ENCODE peak calls at places on chromosomes 12 and 14, in eight cellular contexts. One of them, this sample, is unnamed.
A peak's percentile ranks its signal among the peaks of the same experiment; 100 is the strongest.

GRCh38 chr12:117850048-117850447 is 118.7 kb downstream of the KSR2 start:
- DNase-seq in transverse colon: no peak
- DNase-seq in pancreas: no peak
- DNase-seq in cardiac muscle cell: peak; percentile 66
- DNase-seq in astrocyte: peak; percentile 21
- DNase-seq in GM23248: peak; percentile 61
- DNase-seq in adrenal gland: peak; percentile 36
- DNase-seq in uterus: no peak
- DNase-seq in this sample: no peak

GRCh38 chr12:2264622-2265306 is 212.0 kb downstream of the CACNA1C start:
- DNase-seq in transverse colon: peak; percentile 23
- DNase-seq in uterus: peak; percentile 77
- DNase-seq in adrenal gland: no peak
- DNase-seq in GM23248: peak; percentile 97
- DNase-seq in cardiac muscle cell: no peak
- DNase-seq in astrocyte: peak; percentile 98
- DNase-seq in pancreas: no peak
- DNase-seq in this sample: no peak

GRCh38 chr12:3317481-3317815 is 173.6 kb upstream of the PRMT8 start:
- DNase-seq in adrenal gland: no peak
- DNase-seq in uterus: no peak
- DNase-seq in cardiac muscle cell: no peak
- DNase-seq in GM23248: no peak
- DNase-seq in transverse colon: no peak
- DNase-seq in astrocyte: no peak
- DNase-seq in pancreas: no peak
- DNase-seq in this sample: no peak

GRCh38 chr14:42001436-42001835 is 394.8 kb downstream of the LRFN5 start:
- DNase-seq in cardiac muscle cell: no peak
- DNase-seq in uterus: no peak
- DNase-seq in pancreas: no peak
- DNase-seq in astrocyte: peak; percentile 53
- DNase-seq in transverse colon: no peak
- DNase-seq in GM23248: peak; percentile 2
- DNase-seq in adrenal gland: no peak
- DNase-seq in this sample: no peak

GRCh38 chr12:93982847-93983315 is 165.5 kb upstream of the PLXNC1 start:
- DNase-seq in transverse colon: no peak
- DNase-seq in adrenal gland: no peak
- DNase-seq in astrocyte: peak; percentile 94
- DNase-seq in cardiac muscle cell: no peak
- DNase-seq in uterus: no peak
- DNase-seq in GM23248: peak; percentile 93
- DNase-seq in pancreas: no peak
- DNase-seq in this sample: no peak

GRCh38 chr12:34358198-34358597 is 335.9 kb downstream of the ALG10 start:
- DNase-seq in adrenal gland: no peak
- DNase-seq in GM23248: no peak
- DNase-seq in astrocyte: no peak
- DNase-seq in cardiac muscle cell: no peak
- DNase-seq in uterus: no peak
- DNase-seq in pancreas: no peak
- DNase-seq in transverse colon: no peak
- DNase-seq in this sample: no peak

GRCh38 chr12:49548822-49549648 is 10.2 kb downstream of the KCNH3 start:
- DNase-seq in cardiac muscle cell: peak; percentile 53
- DNase-seq in astrocyte: no peak
- DNase-seq in transverse colon: peak; percentile 17
- DNase-seq in adrenal gland: no peak
- DNase-seq in uterus: no peak
- DNase-seq in pancreas: peak; percentile 75
- DNase-seq in GM23248: peak; percentile 48
- DNase-seq in this sample: no peak

GRCh38 chr12:88188180-88188579 is 46.1 kb downstream of the TMTC3 start:
- DNase-seq in GM23248: peak; percentile 57
- DNase-seq in astrocyte: peak; percentile 49
- DNase-seq in transverse colon: no peak
- DNase-seq in cardiac muscle cell: no peak
- DNase-seq in pancreas: no peak
- DNase-seq in uterus: no peak
- DNase-seq in adrenal gland: no peak
- DNase-seq in this sample: no peak

GRCh38 chr12:55797068-55797467 is 20.5 kb downstream of the SARNP start:
- DNase-seq in cardiac muscle cell: peak; percentile 76
- DNase-seq in transverse colon: no peak
- DNase-seq in adrenal gland: no peak
- DNase-seq in GM23248: peak; percentile 59
- DNase-seq in astrocyte: peak; percentile 21
- DNase-seq in uterus: no peak
- DNase-seq in pancreas: no peak
- DNase-seq in this sample: no peak

GRCh38 chr14:35844494-35844893 is 18.4 kb downstream of the BRMS1L start:
- DNase-seq in transverse colon: no peak
- DNase-seq in uterus: no peak
- DNase-seq in astrocyte: no peak
- DNase-seq in adrenal gland: no peak
- DNase-seq in GM23248: no peak
- DNase-seq in cardiac muscle cell: no peak
- DNase-seq in pancreas: no peak
- DNase-seq in this sample: no peak

GRCh38 chr12:84924956-84925355 is 12.4 kb upstream of the SLC6A15 start:
- DNase-seq in pancreas: no peak
- DNase-seq in GM23248: peak; percentile 77
- DNase-seq in cardiac muscle cell: no peak
- DNase-seq in astrocyte: peak; percentile 11
- DNase-seq in transverse colon: no peak
- DNase-seq in adrenal gland: no peak
- DNase-seq in uterus: no peak
- DNase-seq in this sample: no peak

GRCh38 chr12:65977384-65977783 is 153.1 kb downstream of the HMGA2 start:
- DNase-seq in transverse colon: no peak
- DNase-seq in astrocyte: no peak
- DNase-seq in cardiac muscle cell: no peak
- DNase-seq in pancreas: no peak
- DNase-seq in GM23248: no peak
- DNase-seq in uterus: no peak
- DNase-seq in adrenal gland: no peak
- DNase-seq in this sample: no peak

GRCh38 chr12:106192659-106193403 is 54.1 kb upstream of the NUAK1 start:
- DNase-seq in astrocyte: no peak
- DNase-seq in cardiac muscle cell: no peak
- DNase-seq in uterus: no peak
- DNase-seq in GM23248: peak; percentile 30
- DNase-seq in adrenal gland: no peak
- DNase-seq in pancreas: no peak
- DNase-seq in transverse colon: no peak
- DNase-seq in this sample: no peak

GRCh38 chr14:29454026-29454693 is 473.5 kb downstream of the PRKD1 start:
- DNase-seq in adrenal gland: no peak
- DNase-seq in cardiac muscle cell: no peak
- DNase-seq in uterus: no peak
- DNase-seq in GM23248: no peak
- DNase-seq in pancreas: no peak
- DNase-seq in astrocyte: no peak
- DNase-seq in transverse colon: no peak
- DNase-seq in this sample: no peak

GRCh38 chr12:27822076-27822712 is 42.2 kb upstream of the MANSC4 start:
- DNase-seq in astrocyte: peak; percentile 94
- DNase-seq in pancreas: no peak
- DNase-seq in adrenal gland: no peak
- DNase-seq in cardiac muscle cell: no peak
- DNase-seq in uterus: no peak
- DNase-seq in transverse colon: no peak
- DNase-seq in GM23248: peak; percentile 94
- DNase-seq in this sample: no peak

GRCh38 chr14:76950043-76951020 is 78.2 kb downstream of the IRF2BPL start:
- DNase-seq in adrenal gland: peak; percentile 52
- DNase-seq in uterus: no peak
- DNase-seq in cardiac muscle cell: no peak
- DNase-seq in GM23248: peak; percentile 80
- DNase-seq in pancreas: no peak
- DNase-seq in transverse colon: no peak
- DNase-seq in astrocyte: peak; percentile 78
- DNase-seq in this sample: no peak

GRCh38 chr12:100473716-100474150 is at the start of gene NR1H4:
- DNase-seq in astrocyte: peak; percentile 70
- DNase-seq in transverse colon: no peak
- DNase-seq in GM23248: peak; percentile 39
- DNase-seq in adrenal gland: peak; percentile 84
- DNase-seq in cardiac muscle cell: no peak
- DNase-seq in uterus: no peak
- DNase-seq in pancreas: no peak
- DNase-seq in this sample: no peak

GRCh38 chr12:100474617-100475016 is 951 bp downstream of the NR1H4 start:
- DNase-seq in GM23248: no peak
- DNase-seq in cardiac muscle cell: no peak
- DNase-seq in uterus: no peak
- DNase-seq in adrenal gland: no peak
- DNase-seq in astrocyte: no peak
- DNase-seq in pancreas: no peak
- DNase-seq in transverse colon: no peak
- DNase-seq in this sample: no peak

GRCh38 chr12:100476013-100476751 is 2.5 kb downstream of the NR1H4 start:
- DNase-seq in uterus: no peak
- DNase-seq in adrenal gland: peak; percentile 37
- DNase-seq in astrocyte: no peak
- DNase-seq in pancreas: no peak
- DNase-seq in cardiac muscle cell: no peak
- DNase-seq in transverse colon: no peak
- DNase-seq in GM23248: no peak
- DNase-seq in this sample: no peak

GRCh38 chr12:100472325-100472724 is 1.3 kb upstream of the NR1H4 start:
- DNase-seq in adrenal gland: no peak
- DNase-seq in pancreas: no peak
- DNase-seq in transverse colon: no peak
- DNase-seq in GM23248: no peak
- DNase-seq in uterus: no peak
- DNase-seq in cardiac muscle cell: no peak
- DNase-seq in astrocyte: no peak
- DNase-seq in this sample: no peak

DNA sequence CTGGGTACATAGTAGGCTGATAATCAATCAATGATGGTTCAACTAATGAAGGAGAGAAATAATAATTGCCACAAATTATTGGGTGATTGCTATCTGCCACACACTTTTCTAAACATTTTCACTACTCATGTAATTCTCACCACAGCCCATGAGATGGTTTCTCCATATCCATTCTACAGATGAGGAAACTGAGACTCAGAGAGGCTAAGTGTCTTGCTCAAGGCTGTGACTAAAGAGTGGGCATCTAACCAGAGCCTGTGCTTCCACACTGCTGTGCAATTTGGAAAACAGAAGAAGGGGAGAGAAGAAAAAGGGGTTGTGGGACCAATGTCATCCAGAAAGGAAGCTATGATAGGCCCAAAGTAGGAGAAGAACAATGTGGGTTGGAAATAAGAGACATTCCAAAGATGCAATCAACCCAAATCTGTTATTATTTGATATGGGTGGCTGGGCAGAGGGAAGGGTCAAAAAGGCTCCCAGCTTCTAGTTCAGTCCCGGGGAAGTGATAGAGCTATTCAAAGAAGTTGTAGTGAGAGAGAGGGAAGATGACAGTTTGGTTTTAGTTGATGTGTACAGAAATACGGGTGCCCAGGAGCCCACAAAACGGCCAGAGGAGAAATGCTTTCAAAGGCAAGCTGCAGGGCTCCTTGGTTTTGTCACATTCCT is 483 bp upstream of the NR1H4 start:
- DNase-seq in adrenal gland: no peak
- DNase-seq in pancreas: no peak
- DNase-seq in uterus: no peak
- DNase-seq in GM23248: no peak
- DNase-seq in transverse colon: no peak
- DNase-seq in astrocyte: peak; percentile 8
- DNase-seq in cardiac muscle cell: no peak
- DNase-seq in this sample: no peak
- H3K4me3 ChIP-seq in adrenal gland: no peak overlapping the region
- H3K4me3 ChIP-seq in pancreas: no peak overlapping the region
- H3K4me3 ChIP-seq in uterus: no peak overlapping the region
- H3K4me3 ChIP-seq in GM23248: no peak overlapping the region
- H3K4me3 ChIP-seq in transverse colon: no peak overlapping the region
- H3K4me3 ChIP-seq in astrocyte: no peak overlapping the region
- H3K4me3 ChIP-seq in cardiac muscle cell: no peak overlapping the region
- H3K4me3 ChIP-seq in this sample: no peak overlapping the region

DNA sequence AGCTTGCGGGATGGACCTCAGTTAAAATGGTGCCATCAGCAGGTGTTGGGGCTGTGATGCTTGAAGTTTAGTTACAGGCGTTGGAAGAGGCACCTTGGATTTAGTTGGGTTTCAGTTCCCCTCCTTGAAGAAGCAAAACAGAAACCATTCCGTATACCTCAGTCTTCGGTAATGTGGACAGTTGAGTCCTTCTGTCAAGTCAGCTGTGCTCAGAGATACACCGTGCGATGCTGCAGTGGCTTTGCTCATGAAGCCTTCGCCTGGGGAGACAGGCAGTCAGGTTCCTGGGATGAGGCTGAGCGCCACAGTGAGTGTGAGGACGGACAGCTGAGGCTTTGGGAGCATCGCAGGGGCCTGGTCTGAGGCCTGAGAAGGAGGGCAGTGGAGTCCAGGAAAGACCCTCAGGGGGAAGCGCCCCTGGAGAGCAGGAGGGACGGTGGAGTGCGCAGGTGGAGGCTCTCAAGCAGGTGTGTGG is 7.4 kb downstream of the RAN start:
- DNase-seq in transverse colon: peak; percentile 13
- DNase-seq in GM23248: no peak
- DNase-seq in adrenal gland: no peak
- DNase-seq in pancreas: no peak
- DNase-seq in astrocyte: no peak
- DNase-seq in uterus: no peak
- DNase-seq in cardiac muscle cell: no peak
- DNase-seq in this sample: no peak
- H3K4me1 ChIP-seq in transverse colon: no peaks in the 10 kb centered on the region
- H3K4me1 ChIP-seq in GM23248: peaks cover 5% of the 10 kb centered on the region
- H3K4me1 ChIP-seq in adrenal gland: peaks cover 2% of the 10 kb centered on the region
- H3K4me1 ChIP-seq in pancreas: peaks cover 2% of the 10 kb centered on the region
- H3K4me1 ChIP-seq in astrocyte: peaks cover 5% of the 10 kb centered on the region
- H3K4me1 ChIP-seq in uterus: no peaks in the 10 kb centered on the region
- H3K4me1 ChIP-seq in cardiac muscle cell: no peaks in the 10 kb centered on the region
- H3K4me1 ChIP-seq in this sample: peaks cover 2% of the 10 kb centered on the region

GRCh38 chr12:130953783-130954543 is at the start of gene ADGRD1:
- DNase-seq in adrenal gland: peak; percentile 38
- DNase-seq in pancreas: no peak
- DNase-seq in cardiac muscle cell: peak; percentile 88
- DNase-seq in GM23248: peak; percentile 74
- DNase-seq in uterus: peak; percentile 78
- DNase-seq in transverse colon: peak; percentile 45
- DNase-seq in astrocyte: no peak
- DNase-seq in this sample: peak; percentile 81
- H3K4me3 ChIP-seq in adrenal gland: no peak within 1 kb of the TSS
- H3K4me3 ChIP-seq in pancreas: peak within 1 kb of the TSS; percentile 39
- H3K4me3 ChIP-seq in cardiac muscle cell: peak within 1 kb of the TSS; percentile 50
- H3K4me3 ChIP-seq in GM23248: peak within 1 kb of the TSS; percentile 69
- H3K4me3 ChIP-seq in uterus: peak within 1 kb of the TSS; percentile 42
- H3K4me3 ChIP-seq in transverse colon: peak within 1 kb of the TSS; percentile 23
- H3K4me3 ChIP-seq in astrocyte: no peak within 1 kb of the TSS
- H3K4me3 ChIP-seq in this sample: peak within 1 kb of the TSS; percentile 55

DNA sequence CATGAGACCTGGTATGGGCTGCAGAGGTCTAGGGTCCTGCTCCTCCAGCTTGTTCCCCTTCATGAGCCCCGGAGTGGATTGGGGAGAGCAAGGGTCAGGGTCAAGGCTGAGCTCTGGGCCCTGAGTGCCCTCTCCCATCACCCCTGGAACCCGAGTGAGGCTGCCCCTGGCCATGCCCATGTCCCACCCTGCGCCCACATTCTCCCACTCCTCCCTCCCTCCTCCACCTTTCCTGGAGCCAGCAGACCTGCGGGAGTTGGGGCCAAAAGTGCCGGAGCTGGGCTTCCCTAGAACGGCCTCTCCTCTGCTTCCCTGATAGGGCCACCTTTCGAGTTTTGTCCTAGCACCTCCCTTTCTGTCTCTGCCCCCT is 597 bp downstream of the SCNN1A start:
- DNase-seq in GM23248: no peak
- DNase-seq in cardiac muscle cell: no peak
- DNase-seq in uterus: no peak
- DNase-seq in pancreas: no peak
- DNase-seq in transverse colon: peak; percentile 17
- DNase-seq in astrocyte: no peak
- DNase-seq in adrenal gland: no peak
- DNase-seq in this sample: no peak
- H3K4me1 ChIP-seq in GM23248: peaks cover 38% of the 10 kb centered on the region
- H3K4me1 ChIP-seq in cardiac muscle cell: peaks cover 13% of the 10 kb centered on the region
- H3K4me1 ChIP-seq in uterus: peaks cover 15% of the 10 kb centered on the region
- H3K4me1 ChIP-seq in pancreas: peaks cover 30% of the 10 kb centered on the region
- H3K4me1 ChIP-seq in transverse colon: peaks cover 76% of the 10 kb centered on the region
- H3K4me1 ChIP-seq in astrocyte: peaks cover 47% of the 10 kb centered on the region
- H3K4me1 ChIP-seq in adrenal gland: peaks cover 72% of the 10 kb centered on the region
- H3K4me1 ChIP-seq in this sample: no peaks in the 10 kb centered on the region

This sample was measured in lung.